ENCODE peak calls at places on chromosome 1, in eight cellular contexts. One of them, this sample, is unnamed.
A peak's percentile ranks its signal among the peaks of the same experiment; 100 is the strongest.

GRCh38 chr1:9900142-9901043 is 9.7 kb downstream of the CTNNBIP1 start:
- DNase-seq in fibroblast of lung: peak; percentile 29
- DNase-seq in ovary: no peak
- DNase-seq in IMR-90: no peak
- DNase-seq in neural progenitor cell: no peak
- DNase-seq in lower lobe of right lung: peak; percentile 92
- DNase-seq in A549: no peak
- DNase-seq in breast epithelium: no peak
- DNase-seq in this sample: peak; percentile 90

GRCh38 chr1:151635479-151636072 is 23.7 kb downstream of the SNX27 start:
- DNase-seq in IMR-90: peak; percentile 30
- DNase-seq in neural progenitor cell: no peak
- DNase-seq in fibroblast of lung: no peak
- DNase-seq in A549: no peak
- DNase-seq in ovary: no peak
- DNase-seq in lower lobe of right lung: no peak
- DNase-seq in breast epithelium: no peak
- DNase-seq in this sample: no peak

GRCh38 chr1:74584185-74584584 is 71.8 kb upstream of the LRRC53 start:
- DNase-seq in lower lobe of right lung: no peak
- DNase-seq in A549: no peak
- DNase-seq in neural progenitor cell: no peak
- DNase-seq in ovary: no peak
- DNase-seq in IMR-90: peak; percentile 0
- DNase-seq in fibroblast of lung: peak; percentile 24
- DNase-seq in breast epithelium: no peak
- DNase-seq in this sample: no peak

GRCh38 chr1:224569276-224569675 is 46.8 kb upstream of the CNIH3 start:
- DNase-seq in breast epithelium: no peak
- DNase-seq in ovary: no peak
- DNase-seq in IMR-90: no peak
- DNase-seq in neural progenitor cell: no peak
- DNase-seq in A549: no peak
- DNase-seq in fibroblast of lung: no peak
- DNase-seq in lower lobe of right lung: no peak
- DNase-seq in this sample: no peak

GRCh38 chr1:27891196-27891889 is 19.0 kb downstream of the THEMIS2 start:
- DNase-seq in ovary: no peak
- DNase-seq in breast epithelium: no peak
- DNase-seq in neural progenitor cell: no peak
- DNase-seq in IMR-90: no peak
- DNase-seq in fibroblast of lung: no peak
- DNase-seq in lower lobe of right lung: no peak
- DNase-seq in A549: no peak
- DNase-seq in this sample: no peak

GRCh38 chr1:8201331-8201861 is 116.5 kb upstream of the SLC45A1 start:
- DNase-seq in neural progenitor cell: peak; percentile 20
- DNase-seq in ovary: no peak
- DNase-seq in fibroblast of lung: peak; percentile 67
- DNase-seq in breast epithelium: no peak
- DNase-seq in lower lobe of right lung: no peak
- DNase-seq in IMR-90: peak; percentile 23
- DNase-seq in A549: peak; percentile 22
- DNase-seq in this sample: no peak

GRCh38 chr1:17423781-17424245 is 15.7 kb downstream of the RCC2 start:
- DNase-seq in neural progenitor cell: no peak
- DNase-seq in breast epithelium: no peak
- DNase-seq in IMR-90: peak; percentile 73
- DNase-seq in ovary: peak; percentile 71
- DNase-seq in fibroblast of lung: no peak
- DNase-seq in A549: no peak
- DNase-seq in lower lobe of right lung: no peak
- DNase-seq in this sample: no peak

GRCh38 chr1:153968400-153968799 is 698 bp downstream of the CREB3L4 start:
- DNase-seq in lower lobe of right lung: no peak
- DNase-seq in breast epithelium: no peak
- DNase-seq in fibroblast of lung: no peak
- DNase-seq in ovary: peak; percentile 42
- DNase-seq in neural progenitor cell: no peak
- DNase-seq in A549: no peak
- DNase-seq in IMR-90: no peak
- DNase-seq in this sample: no peak

GRCh38 chr1:41700986-41701535 is 216.6 kb upstream of the EDN2 start:
- DNase-seq in IMR-90: no peak
- DNase-seq in fibroblast of lung: no peak
- DNase-seq in breast epithelium: no peak
- DNase-seq in ovary: no peak
- DNase-seq in neural progenitor cell: no peak
- DNase-seq in A549: no peak
- DNase-seq in lower lobe of right lung: no peak
- DNase-seq in this sample: no peak

GRCh38 chr1:116129537-116129936 is 18.3 kb downstream of the MAB21L3 start:
- DNase-seq in A549: no peak
- DNase-seq in ovary: no peak
- DNase-seq in fibroblast of lung: no peak
- DNase-seq in neural progenitor cell: no peak
- DNase-seq in breast epithelium: no peak
- DNase-seq in IMR-90: no peak
- DNase-seq in lower lobe of right lung: no peak
- DNase-seq in this sample: no peak

GRCh38 chr1:67211589-67212563 is 45.6 kb downstream of the IL23R start:
- DNase-seq in lower lobe of right lung: no peak
- DNase-seq in fibroblast of lung: peak; percentile 23
- DNase-seq in A549: peak; percentile 3
- DNase-seq in IMR-90: peak; percentile 34
- DNase-seq in neural progenitor cell: peak; percentile 49
- DNase-seq in breast epithelium: no peak
- DNase-seq in ovary: no peak
- DNase-seq in this sample: no peak

GRCh38 chr1:22105611-22106207 is 37.2 kb downstream of the WNT4 start:
- DNase-seq in breast epithelium: no peak
- DNase-seq in A549: peak; percentile 38
- DNase-seq in lower lobe of right lung: no peak
- DNase-seq in neural progenitor cell: peak; percentile 69
- DNase-seq in fibroblast of lung: peak; percentile 56
- DNase-seq in IMR-90: peak; percentile 69
- DNase-seq in ovary: peak; percentile 56
- DNase-seq in this sample: no peak

DNA sequence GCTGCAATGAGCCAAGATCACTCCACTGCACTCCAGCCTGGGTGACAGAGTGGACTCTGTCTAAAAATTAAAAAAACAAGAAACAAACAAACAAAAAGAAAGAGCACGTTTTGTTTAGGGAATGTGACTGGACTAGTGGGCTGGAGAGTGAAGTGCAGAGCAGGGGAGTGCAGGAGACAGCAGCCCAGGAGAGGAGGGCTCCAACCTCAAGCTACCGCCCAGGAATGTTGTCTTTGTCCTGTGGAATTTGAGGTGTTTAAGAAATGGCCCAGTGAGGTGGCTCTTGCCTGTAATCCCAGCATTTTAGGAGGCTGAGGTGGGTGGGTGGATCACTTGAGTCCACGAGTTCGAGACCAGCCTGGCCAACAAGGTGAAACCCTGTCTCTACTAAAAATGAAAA is 42.4 kb upstream of the MTF2 start:
- DNase-seq in breast epithelium: no peak
- DNase-seq in lower lobe of right lung: no peak
- DNase-seq in neural progenitor cell: peak; percentile 25
- DNase-seq in ovary: no peak
- DNase-seq in IMR-90: no peak
- DNase-seq in fibroblast of lung: no peak
- DNase-seq in A549: no peak
- DNase-seq in this sample: no peak
- H3K4me1 ChIP-seq in breast epithelium: no peaks in the 10 kb centered on the region
- H3K4me1 ChIP-seq in lower lobe of right lung: no peaks in the 10 kb centered on the region
- H3K4me1 ChIP-seq in neural progenitor cell: no peaks in the 10 kb centered on the region
- H3K4me1 ChIP-seq in ovary: no peaks in the 10 kb centered on the region
- H3K4me1 ChIP-seq in IMR-90: no peaks in the 10 kb centered on the region
- H3K4me1 ChIP-seq in fibroblast of lung: no peaks in the 10 kb centered on the region
- H3K4me1 ChIP-seq in A549: no peaks in the 10 kb centered on the region
- H3K4me1 ChIP-seq in this sample: no peaks in the 10 kb centered on the region

DNA sequence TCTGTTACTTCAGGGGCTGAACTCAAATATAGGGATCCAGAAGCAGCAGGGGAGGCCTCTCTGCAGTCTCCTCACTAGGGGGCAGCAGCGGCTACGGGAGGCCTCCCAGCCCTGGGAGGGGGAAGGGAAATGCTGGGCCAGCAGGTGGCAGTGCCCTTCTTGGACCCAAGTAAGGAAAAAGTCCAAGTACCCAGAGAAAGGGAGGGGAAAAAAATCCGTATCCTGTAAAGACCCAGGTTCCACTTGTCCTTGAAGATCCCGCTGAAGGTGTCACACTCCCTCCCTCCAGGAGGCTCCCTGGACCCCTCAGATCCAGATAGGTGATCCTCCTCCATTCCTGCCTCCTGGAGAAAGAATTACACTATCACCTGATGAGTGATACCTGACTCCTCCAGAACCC is 14.1 kb upstream of the NUAK2 start:
- DNase-seq in breast epithelium: peak; percentile 72
- DNase-seq in neural progenitor cell: peak; percentile 91
- DNase-seq in fibroblast of lung: peak; percentile 62
- DNase-seq in IMR-90: peak; percentile 62
- DNase-seq in A549: peak; percentile 90
- DNase-seq in lower lobe of right lung: peak; percentile 90
- DNase-seq in ovary: peak; percentile 85
- DNase-seq in this sample: peak; percentile 85
- TF ChIP-seq CTCF in breast epithelium: peak; percentile 94
- TF ChIP-seq CTCF in neural progenitor cell: peak; percentile 97
- TF ChIP-seq CTCF in fibroblast of lung: peak; percentile 87
- TF ChIP-seq CTCF in IMR-90: peak; percentile 99
- TF ChIP-seq CTCF in A549: peak; percentile 99
- TF ChIP-seq CTCF in lower lobe of right lung: peak; percentile 94
- TF ChIP-seq CTCF in ovary: peak; percentile 95
- TF ChIP-seq CTCF in this sample: peak; percentile 95

DNA sequence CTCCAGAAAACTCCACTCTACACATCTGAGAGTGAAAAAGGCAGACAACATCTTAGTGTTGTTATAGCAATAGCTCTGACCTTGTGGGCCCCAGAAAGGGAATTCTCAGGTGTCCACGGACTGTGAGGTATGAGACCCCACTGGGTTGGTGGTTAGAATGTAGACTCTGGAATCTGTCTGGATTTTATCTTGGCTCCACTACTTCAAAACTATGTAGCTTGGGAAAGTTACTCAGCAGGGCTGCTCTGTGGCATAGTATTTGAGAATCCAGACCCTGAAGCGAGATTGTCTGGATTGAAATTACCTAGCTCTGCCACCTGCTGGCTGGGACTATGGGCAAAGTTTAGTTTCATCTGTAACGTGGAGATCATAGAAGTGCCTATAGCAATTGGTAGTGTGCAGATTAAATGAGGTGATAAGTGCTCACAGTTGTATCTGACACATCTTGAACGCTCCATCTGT is 25.8 kb downstream of the PRDM2 start:
- DNase-seq in ovary: no peak
- DNase-seq in lower lobe of right lung: no peak
- DNase-seq in neural progenitor cell: peak; percentile 19
- DNase-seq in A549: peak; percentile 15
- DNase-seq in breast epithelium: no peak
- DNase-seq in IMR-90: peak; percentile 25
- DNase-seq in fibroblast of lung: peak; percentile 84
- DNase-seq in this sample: no peak
- H3K4me1 ChIP-seq in ovary: peaks cover 12% of the 10 kb centered on the region
- H3K4me1 ChIP-seq in lower lobe of right lung: peaks cover 16% of the 10 kb centered on the region
- H3K4me1 ChIP-seq in neural progenitor cell: peaks cover 12% of the 10 kb centered on the region
- H3K4me1 ChIP-seq in A549: no peaks in the 10 kb centered on the region
- H3K4me1 ChIP-seq in breast epithelium: no peaks in the 10 kb centered on the region
- H3K4me1 ChIP-seq in IMR-90: peaks cover 4% of the 10 kb centered on the region
- H3K4me1 ChIP-seq in fibroblast of lung: no peaks in the 10 kb centered on the region
- H3K4me1 ChIP-seq in this sample: no peaks in the 10 kb centered on the region

GRCh38 chr1:201290551-201290950 is 7.2 kb downstream of the PKP1 start:
- DNase-seq in fibroblast of lung: no peak
- DNase-seq in breast epithelium: no peak
- DNase-seq in IMR-90: no peak
- DNase-seq in neural progenitor cell: no peak
- DNase-seq in ovary: no peak
- DNase-seq in A549: no peak
- DNase-seq in lower lobe of right lung: no peak
- DNase-seq in this sample: no peak

GRCh38 chr1:201288007-201288406 is 4.7 kb downstream of the PKP1 start:
- DNase-seq in fibroblast of lung: no peak
- DNase-seq in A549: no peak
- DNase-seq in IMR-90: no peak
- DNase-seq in lower lobe of right lung: no peak
- DNase-seq in neural progenitor cell: no peak
- DNase-seq in breast epithelium: no peak
- DNase-seq in ovary: no peak
- DNase-seq in this sample: no peak

GRCh38 chr1:201286445-201286844 is 3.1 kb downstream of the PKP1 start:
- DNase-seq in IMR-90: no peak
- DNase-seq in fibroblast of lung: no peak
- DNase-seq in neural progenitor cell: no peak
- DNase-seq in ovary: no peak
- DNase-seq in lower lobe of right lung: no peak
- DNase-seq in breast epithelium: no peak
- DNase-seq in A549: no peak
- DNase-seq in this sample: no peak

GRCh38 chr1:201285846-201286245 is 2.5 kb downstream of the PKP1 start:
- DNase-seq in neural progenitor cell: no peak
- DNase-seq in lower lobe of right lung: no peak
- DNase-seq in IMR-90: no peak
- DNase-seq in breast epithelium: no peak
- DNase-seq in ovary: no peak
- DNase-seq in A549: no peak
- DNase-seq in fibroblast of lung: no peak
- DNase-seq in this sample: no peak

DNA sequence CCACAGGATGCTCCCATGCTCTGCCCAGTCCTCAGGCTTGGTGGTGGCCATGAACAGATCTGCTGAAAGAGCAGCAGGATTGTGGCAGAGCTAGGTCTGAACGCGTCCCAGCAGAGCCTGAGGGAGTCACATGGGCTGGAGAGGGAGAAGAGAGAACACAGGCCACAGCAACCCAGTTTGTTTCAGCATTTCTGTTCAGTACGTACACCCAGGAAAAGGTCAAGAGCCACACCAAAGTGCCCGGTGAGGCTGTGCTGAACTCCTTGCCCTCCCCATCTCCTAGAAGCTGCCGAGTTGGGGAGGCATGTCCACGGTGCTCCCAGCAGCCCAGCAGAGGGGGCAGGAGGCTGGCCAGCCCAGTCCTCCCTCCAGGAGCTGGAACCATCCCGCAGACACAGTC is 5.5 kb downstream of the PKP1 start:
- DNase-seq in IMR-90: no peak
- DNase-seq in ovary: no peak
- DNase-seq in lower lobe of right lung: no peak
- DNase-seq in A549: no peak
- DNase-seq in fibroblast of lung: no peak
- DNase-seq in neural progenitor cell: no peak
- DNase-seq in breast epithelium: no peak
- DNase-seq in this sample: no peak
- TF ChIP-seq CTCF in IMR-90: no peak
- TF ChIP-seq CTCF in ovary: no peak
- TF ChIP-seq CTCF in lower lobe of right lung: no peak
- TF ChIP-seq CTCF in A549: no peak
- TF ChIP-seq CTCF in fibroblast of lung: no peak
- TF ChIP-seq CTCF in neural progenitor cell: no peak
- TF ChIP-seq CTCF in breast epithelium: no peak
- TF ChIP-seq CTCF in this sample: no peak